ENCODE peak calls at places on chromosomes 7 and 10, in six cellular contexts. M is GM23248, V is neuronal stem cell, Q is neural progenitor cell, U is PC-3, K is H1. H is an unnamed sample.

GRCh38 chr7:2774935-2775334 is 69.2 kb downstream of the GNA12 start:
- DNase-seq in Q (no peak), U (peak; percentile 56), M (no peak), K (no peak), V (no peak), H (no peak)

GRCh38 chr7:30815016-30815854 is 44.0 kb downstream of the MINDY4 start:
- DNase-seq in M (peak; percentile 58), U (peak; percentile 5), V (no peak), Q (no peak), K (no peak), H (no peak)

GRCh38 chr7:158237672-158238335 is 349.8 kb downstream of the PTPRN2 start:
- DNase-seq in Q (no peak), U (peak; percentile 23), K (no peak), V (no peak), M (no peak), H (no peak)

GRCh38 chr7:43169076-43169475 is 56.6 kb downstream of the HECW1 start:
- DNase-seq in U (no peak), Q (no peak), V (no peak), M (no peak), K (no peak), H (no peak)

GRCh38 chr7:1030444-1031070 is 13.8 kb upstream of the GPR146 start:
- DNase-seq in M (no peak), Q (no peak), V (no peak), K (no peak), U (no peak), H (no peak)

GRCh38 chr10:27646194-27646593 is 99.4 kb downstream of the MKX start:
- DNase-seq in K (no peak), Q (no peak), M (peak; percentile 81), V (no peak), U (no peak), H (peak; percentile 55)

GRCh38 chr10:107277591-107277990 is 113.1 kb upstream of the SORCS1 start:
- DNase-seq in M (no peak), V (no peak), U (no peak), Q (peak; percentile 61), K (no peak), H (no peak)

GRCh38 chr10:87589653-87590052 is 70.0 kb upstream of the PAPSS2 start:
- DNase-seq in K (no peak), M (peak; percentile 22), U (peak; percentile 42), V (no peak), Q (no peak), H (peak; percentile 52)

GRCh38 chr7:73623798-73624668 is at the start of gene MLXIPL:
- DNase-seq in U (peak; percentile 86), V (peak; percentile 83), K (peak; percentile 73), Q (peak; percentile 97), M (peak; percentile 87), H (no peak)

GRCh38 chr7:88670536-88670935 is 89.0 kb upstream of the ZNF804B start:
- DNase-seq in M (no peak), U (no peak), K (no peak), Q (no peak), V (no peak), H (no peak)

GRCh38 chr10:98425511-98426352 is 10.8 kb upstream of the PYROXD2 start:
- DNase-seq in M (peak; percentile 55), Q (peak; percentile 72), K (no peak), U (peak; percentile 54), V (peak; percentile 46), H (no peak)

GRCh38 chr10:12914111-12914510 is 87.4 kb downstream of the CCDC3 start:
- DNase-seq in V (no peak), K (no peak), M (no peak), U (peak; percentile 46), Q (no peak), H (peak; percentile 30)

GRCh38 chr7:35799846-35800717 is 775 bp upstream of the SEPTIN7 start:
- DNase-seq in M (peak; percentile 89), Q (peak; percentile 96), V (peak; percentile 92), K (peak; percentile 81), U (peak; percentile 82), H (peak; percentile 78)

GRCh38 chr7:155529845-155530244 is 16.5 kb downstream of the CNPY1 start:
- DNase-seq in V (no peak), Q (no peak), U (no peak), K (no peak), M (no peak), H (no peak)

GRCh38 chr10:80518807-80519360 is 18.8 kb upstream of the SH2D4B start:
- DNase-seq in U (no peak), V (no peak), K (no peak), Q (no peak), M (no peak), H (no peak)

GRCh38 chr7:101167645-101168411 is 2.5 kb upstream of the VGF start:
- DNase-seq in V (no peak), U (no peak), K (no peak), Q (no peak), M (no peak), H (no peak)

GRCh38 chr7:142890838-142891485 is 5.4 kb upstream of the TRPV6 start:
- DNase-seq in Q (no peak), M (no peak), K (no peak), U (no peak), V (no peak), H (no peak)

GRCh38 chr10:114691442-114691941 is 33.4 kb upstream of the ABLIM1 start:
- DNase-seq in U (peak; percentile 23), K (no peak), M (peak; percentile 43), Q (no peak), V (no peak), H (peak; percentile 77)

GRCh38 chr7:127066974-127067373 is 185.8 kb downstream of the GRM8 start:
- DNase-seq in U (no peak), V (no peak), K (no peak), M (no peak), Q (peak; percentile 56), H (no peak)

GRCh38 chr10:30840386-30841074 is 191.1 kb downstream of the ZNF438 start:
- DNase-seq in M (no peak), U (peak; percentile 33), Q (no peak), K (no peak), V (no peak), H (no peak)

DNA sequence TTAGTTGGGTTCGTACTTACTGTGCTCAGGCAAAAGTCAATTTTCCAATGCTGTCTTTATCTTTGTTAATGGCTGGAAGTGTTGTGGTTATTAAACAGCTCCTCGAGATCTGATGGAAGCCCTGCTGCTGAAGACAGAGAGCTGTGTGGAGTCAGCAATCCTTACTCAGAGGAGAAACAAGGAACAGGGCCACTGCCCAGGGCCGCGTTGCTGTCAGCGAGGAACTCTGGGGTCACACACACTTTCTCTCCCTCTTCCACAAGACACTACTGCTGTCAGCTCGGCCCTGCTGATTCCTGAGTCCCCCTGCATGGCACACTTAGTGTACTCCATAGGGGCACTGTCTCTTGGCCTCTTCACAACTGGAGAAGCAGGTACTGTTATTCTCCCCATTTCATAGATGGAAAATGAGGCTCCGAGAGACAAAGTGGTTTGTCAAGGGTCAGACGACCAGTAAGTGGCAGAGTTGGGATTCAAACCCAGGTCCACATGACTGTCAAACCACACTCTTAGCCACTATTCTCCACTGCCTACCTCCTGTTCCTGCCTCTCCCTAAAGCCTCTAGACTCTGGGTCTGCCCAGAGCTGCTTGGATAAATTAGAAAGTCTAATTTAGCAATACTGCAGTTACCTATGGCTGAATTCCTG is 29.3 kb upstream of the PDCD4 start:
- DNase-seq in K (no peak), Q (no peak), M (no peak), U (no peak), V (no peak), H (no peak)
- H3K9ac ChIP-seq in K (no peak overlapping the region), Q (no peak overlapping the region), M (no peak overlapping the region), U (no peak overlapping the region), V (no peak overlapping the region), H (no peak overlapping the region)

DNA sequence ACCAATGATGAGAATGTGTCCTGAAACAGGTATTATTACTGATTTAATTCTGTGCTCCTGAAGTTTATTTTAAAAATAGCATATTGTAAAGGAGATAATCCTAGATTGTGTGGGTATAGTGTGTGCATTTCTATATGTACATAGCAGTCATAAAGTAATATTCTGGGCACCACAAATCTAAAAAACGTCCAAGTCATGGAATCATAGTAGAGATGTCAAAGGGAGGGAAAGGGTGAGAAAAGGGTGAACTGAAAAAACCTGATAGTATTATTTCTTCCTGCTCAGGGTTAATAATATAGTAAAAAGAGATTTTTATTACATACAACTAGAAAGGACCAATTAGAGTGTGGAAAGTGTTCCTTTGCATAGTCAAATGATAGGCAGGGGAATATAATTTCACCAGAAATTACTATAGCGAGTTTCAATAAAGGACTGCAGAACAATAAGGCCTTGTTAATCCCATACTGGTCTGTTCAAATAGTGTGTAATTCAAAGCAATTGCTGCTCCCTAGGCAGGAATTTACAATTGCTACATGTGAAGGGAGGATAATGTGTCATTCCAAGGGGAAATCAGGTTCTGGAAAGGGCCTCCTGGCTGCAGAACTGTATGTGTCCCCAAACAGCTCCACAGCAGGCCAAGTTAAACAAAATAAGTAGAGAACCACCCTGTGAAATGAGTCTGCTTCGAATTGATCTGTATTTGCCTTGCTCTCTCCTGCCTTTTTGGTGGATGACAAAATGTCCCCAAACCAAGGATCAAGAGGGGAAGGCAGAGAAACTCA is 42.5 kb upstream of the KMT2E start:
- DNase-seq in U (peak; percentile 47), M (peak; percentile 79), K (no peak), Q (no peak), V (no peak), H (no peak)
- H3K4me1 ChIP-seq in U (no peaks in the 10 kb centered on the region), M (peaks cover 52% of the 10 kb centered on the region), K (no peaks in the 10 kb centered on the region), Q (peaks cover 5% of the 10 kb centered on the region), V (no peaks in the 10 kb centered on the region), H (peaks cover 39% of the 10 kb centered on the region)

DNA sequence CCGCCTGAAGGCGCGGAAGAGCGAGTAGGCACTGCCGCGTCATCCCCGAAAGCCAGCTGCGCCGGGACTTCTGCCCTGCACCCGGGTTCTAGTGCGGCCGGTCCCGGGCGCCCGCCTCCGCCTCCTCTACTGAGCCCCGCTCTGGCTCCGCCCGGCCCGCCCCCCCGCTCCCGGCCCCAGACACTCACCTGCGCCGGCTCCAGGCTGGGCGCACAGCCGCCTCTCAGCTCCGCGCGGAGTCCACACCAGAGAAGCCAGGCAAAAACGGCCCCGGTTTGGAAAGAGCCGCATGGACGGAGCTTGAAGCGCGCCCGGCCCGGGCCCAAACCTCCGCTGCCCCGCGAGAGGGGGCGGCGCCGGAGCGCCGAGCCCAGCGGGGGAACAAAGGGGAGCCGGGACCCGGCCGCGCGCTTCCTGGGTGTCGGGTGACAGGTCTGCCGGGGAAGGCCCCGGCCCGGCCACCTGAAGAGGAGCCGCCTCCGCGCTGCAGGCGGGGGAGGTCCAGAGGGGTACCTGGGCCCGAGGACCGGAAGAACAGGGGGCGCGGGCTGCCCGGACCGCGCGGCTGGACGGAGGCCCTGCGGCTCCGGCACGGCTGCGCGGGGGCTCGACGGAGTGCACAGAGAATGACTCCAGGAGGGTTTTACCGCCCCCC is 168.2 kb downstream of the NRF1 start:
- DNase-seq in K (no peak), M (peak; percentile 52), Q (peak; percentile 85), U (peak; percentile 46), V (peak; percentile 67), H (no peak)
- H3K4me3 ChIP-seq in K (peak overlapping the region; percentile 61), M (peak overlapping the region; percentile 25), Q (peak overlapping the region; percentile 41), U (peak overlapping the region; percentile 86), V (no peak overlapping the region), H (peak overlapping the region; percentile 17)

DNA sequence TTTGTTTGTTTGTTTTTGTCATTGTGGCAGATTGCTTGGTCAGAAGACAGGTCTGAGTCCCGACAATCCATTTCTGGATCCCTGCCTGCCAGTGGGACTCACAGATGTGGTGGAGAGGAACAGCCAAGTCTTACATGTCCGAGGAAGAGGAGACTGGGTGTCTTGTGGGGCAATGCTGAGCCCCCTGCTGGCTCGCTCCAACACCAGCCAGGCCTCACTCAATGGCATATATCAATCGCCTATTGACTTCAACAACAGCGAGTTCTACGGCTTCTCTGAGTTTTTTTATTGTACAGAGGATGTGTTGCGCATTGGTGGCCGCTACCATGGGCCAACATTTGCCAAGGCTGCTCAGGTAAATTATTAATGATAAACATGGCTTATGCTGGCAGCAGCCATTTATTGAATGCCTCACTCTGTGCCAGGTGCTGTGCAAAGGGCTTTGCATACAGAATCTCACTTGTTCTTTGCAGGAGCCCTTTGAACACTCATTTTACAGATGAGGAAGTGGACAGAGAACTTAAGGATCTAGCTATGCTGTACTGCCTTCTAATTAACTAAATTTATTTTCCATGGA is 33.3 kb downstream of the COX15 start:
- DNase-seq in K (no peak), V (no peak), Q (no peak), M (no peak), U (no peak), H (no peak)
- H3K9ac ChIP-seq in K (no peak overlapping the region), V (no peak overlapping the region), Q (no peak overlapping the region), M (no peak overlapping the region), U (no peak overlapping the region), H (no peak overlapping the region)